ENCODE peak calls at places on chromosomes 5 and 9, in eight cellular contexts. Y is NCI-H1417 treated with DMSO at 0.1 percent for 48 hours; S is HS-5; Z is mucosa of descending colon; K is small intestine; V is stimulated activated CD8-positive, alpha-beta memory T cell treated with anti-CD3 and anti-CD28 coated beads, Interleukin-2, amount 100 ng/mL, for 48 hours; C is HT1080; D is mammary epithelial cell. X is an unnamed sample.

GRCh38 chr5:129903466-129904101 is 681 bp upstream of the CHSY3 start:
- DNase-seq in Y (no peak), S (no peak), Z (no peak), K (no peak), V (no peak), C (no peak), D (peak; percentile 3), X (no peak)

GRCh38 chr5:53037141-53037859 is 48.1 kb downstream of the ITGA2 start:
- DNase-seq in Y (no peak), S (peak; percentile 69), Z (no peak), K (peak; percentile 60), V (no peak), C (peak; percentile 76), D (peak; percentile 85), X (peak; percentile 60)

GRCh38 chr5:141651728-141652105 is 499 bp upstream of the FCHSD1 start:
- DNase-seq in Y (no peak), S (no peak), Z (no peak), K (no peak), V (no peak), C (no peak), D (no peak), X (no peak)

GRCh38 chr5:180601591-180602480 is 10.5 kb upstream of the SCGB3A1 start:
- DNase-seq in Y (no peak), S (no peak), Z (peak; percentile 33), K (no peak), V (no peak), C (no peak), D (no peak), X (no peak)

GRCh38 chr9:74742792-74743389 is 144.8 kb downstream of the TRPM6 start:
- DNase-seq in Y (no peak), S (no peak), Z (no peak), K (peak; percentile 22), V (no peak), C (peak; percentile 25), D (peak; percentile 17), X (peak; percentile 27)

GRCh38 chr9:120616961-120617636 is 37.1 kb upstream of the CDK5RAP2 start:
- DNase-seq in Y (no peak), S (no peak), Z (no peak), K (no peak), V (no peak), C (no peak), D (no peak), X (no peak)

GRCh38 chr9:135336722-135337490 is 142.7 kb upstream of the PPP1R26 start:
- DNase-seq in Y (no peak), S (no peak), Z (no peak), K (no peak), V (no peak), C (no peak), D (no peak), X (no peak)

GRCh38 chr9:116447914-116448313 is 239.2 kb upstream of the TRIM32 start:
- DNase-seq in Y (no peak), S (no peak), Z (no peak), K (no peak), V (no peak), C (no peak), D (no peak), X (no peak)

GRCh38 chr5:170629566-170630175 is 125.9 kb downstream of the KCNIP1 start:
- DNase-seq in Y (no peak), S (no peak), Z (no peak), K (no peak), V (no peak), C (no peak), D (no peak), X (no peak)

GRCh38 chr5:131749723-131750470 is 46.9 kb downstream of the FNIP1 start:
- DNase-seq in Y (no peak), S (no peak), Z (no peak), K (no peak), V (no peak), C (no peak), D (no peak), X (no peak)

GRCh38 chr5:73705364-73705763 is 79.4 kb downstream of the ARHGEF28 start:
- DNase-seq in Y (no peak), S (no peak), Z (no peak), K (no peak), V (no peak), C (no peak), D (no peak), X (no peak)

GRCh38 chr9:2181794-2182193 is 166.6 kb downstream of the SMARCA2 start:
- DNase-seq in Y (no peak), S (no peak), Z (no peak), K (peak; percentile 29), V (no peak), C (peak; percentile 20), D (no peak), X (peak; percentile 7)

GRCh38 chr5:40431734-40432133 is 248.0 kb upstream of the PTGER4 start:
- DNase-seq in Y (no peak), S (no peak), Z (no peak), K (peak; percentile 73), V (no peak), C (no peak), D (no peak), X (no peak)

GRCh38 chr5:107580902-107581823 is 89.6 kb downstream of the EFNA5 start:
- DNase-seq in Y (no peak), S (no peak), Z (no peak), K (no peak), V (no peak), C (no peak), D (peak; percentile 20), X (no peak)

X was measured in H4.